ENCODE peak calls at places on chromosome 2, in nine cellular contexts. D is cardiac fibroblast; B is AG04450; G is neural crest cell; V is astrocyte of the spinal cord; C is NCI-H524; A is activated naive CD4-positive, alpha-beta T cell; S is stimulated activated CD4-positive, alpha-beta T cell treated with anti-CD3 and anti-CD28 coated beads, Interleukin-4, amount 100 ng/mL, for 4 hours; X is fibroblast of villous mesenchyme. L is an unnamed sample.

GRCh38 chr2:165794520-165794882 is 454 bp upstream of the GALNT3 start:
- DNase-seq in D (peak; percentile 52), B (no peak), G (no peak), V (peak; percentile 43), C (no peak), A (no peak), S (peak; percentile 40), X (peak; percentile 17), L (no peak)

GRCh38 chr2:25808006-25808383 is 70.3 kb downstream of the ASXL2 start:
- DNase-seq in D (peak; percentile 36), B (no peak), G (no peak), V (peak; percentile 5), C (no peak), A (no peak), S (no peak), X (peak; percentile 19), L (no peak)

GRCh38 chr2:200786826-200787225 is 24.9 kb upstream of the BZW1 start:
- DNase-seq in D (peak; percentile 97), B (peak; percentile 27), G (no peak), V (peak; percentile 89), C (no peak), A (no peak), S (no peak), X (peak; percentile 85), L (no peak)

GRCh38 chr2:239832995-239833727 is 192.0 kb downstream of the NDUFA10 start:
- DNase-seq in D (no peak), B (no peak), G (no peak), V (no peak), C (no peak), A (no peak), S (no peak), X (no peak), L (no peak)

GRCh38 chr2:187819624-187820023 is 265.4 kb upstream of the TFPI start:
- DNase-seq in D (no peak), B (no peak), G (no peak), V (no peak), C (no peak), A (no peak), S (no peak), X (no peak), L (no peak)

GRCh38 chr2:64730551-64731305 is 77.0 kb upstream of the SERTAD2 start:
- DNase-seq in D (peak; percentile 80), B (peak; percentile 50), G (no peak), V (peak; percentile 74), C (no peak), A (peak; percentile 10), S (peak; percentile 25), X (peak; percentile 75), L (peak; percentile 71)

GRCh38 chr2:191657977-191658376 is 20.0 kb upstream of the NABP1 start:
- DNase-seq in D (peak; percentile 81), B (no peak), G (no peak), V (peak; percentile 67), C (no peak), A (no peak), S (no peak), X (peak; percentile 33), L (no peak)

GRCh38 chr2:210667726-210668125 is 111.3 kb downstream of the CPS1 start:
- DNase-seq in D (no peak), B (no peak), G (no peak), V (no peak), C (no peak), A (no peak), S (no peak), X (no peak), L (no peak)

GRCh38 chr2:1675633-1676032 is 68.7 kb downstream of the PXDN start:
- DNase-seq in D (peak; percentile 98), B (peak; percentile 90), G (no peak), V (peak; percentile 46), C (no peak), A (no peak), S (no peak), X (peak; percentile 85), L (peak; percentile 77)

GRCh38 chr2:240571314-240571973 is 3.2 kb downstream of the RNPEPL1 start:
- DNase-seq in D (no peak), B (no peak), G (no peak), V (no peak), C (no peak), A (no peak), S (no peak), X (no peak), L (no peak)

GRCh38 chr2:25035537-25036220 is 6.2 kb upstream of the EFR3B start:
- DNase-seq in D (no peak), B (no peak), G (no peak), V (no peak), C (no peak), A (no peak), S (no peak), X (no peak), L (no peak)

GRCh38 chr2:105990624-105991023 is 203.5 kb downstream of the UXS1 start:
- DNase-seq in D (no peak), B (no peak), G (no peak), V (no peak), C (no peak), A (no peak), S (no peak), X (no peak), L (no peak)

GRCh38 chr2:166550923-166551322 is 56.9 kb upstream of the SCN7A start:
- DNase-seq in D (no peak), B (no peak), G (no peak), V (no peak), C (no peak), A (no peak), S (no peak), X (no peak), L (no peak)

GRCh38 chr2:148106331-148106730 is 85.4 kb downstream of the MBD5 start:
- DNase-seq in D (no peak), B (no peak), G (no peak), V (no peak), C (no peak), A (no peak), S (no peak), X (no peak), L (no peak)

GRCh38 chr2:240435955-240436625 is 627 bp downstream of the GPC1 start:
- DNase-seq in D (peak; percentile 24), B (no peak), G (no peak), V (peak; percentile 25), C (no peak), A (no peak), S (no peak), X (peak; percentile 33), L (no peak)

GRCh38 chr2:22995576-22995975 is 389.4 kb upstream of the KLHL29 start:
- DNase-seq in D (no peak), B (no peak), G (no peak), V (no peak), C (peak; percentile 84), A (no peak), S (no peak), X (no peak), L (no peak)

GRCh38 chr2:58106896-58107295 is 60.3 kb downstream of the VRK2 start:
- DNase-seq in D (peak; percentile 35), B (no peak), G (no peak), V (no peak), C (no peak), A (no peak), S (no peak), X (peak; percentile 10), L (no peak)

GRCh38 chr2:177747384-177747783 is 325.2 kb downstream of the PDE11A start:
- DNase-seq in D (no peak), B (no peak), G (no peak), V (no peak), C (no peak), A (no peak), S (no peak), X (no peak), L (no peak)

GRCh38 chr2:217935245-217935879 is 67.4 kb downstream of the TNS1 start:
- DNase-seq in D (peak; percentile 83), B (no peak), G (no peak), V (peak; percentile 44), C (no peak), A (no peak), S (no peak), X (peak; percentile 76), L (peak; percentile 80)

GRCh38 chr2:104758199-104758620 is 95.7 kb upstream of the POU3F3 start:
- DNase-seq in D (peak; percentile 31), B (no peak), G (peak; percentile 3), V (peak; percentile 85), C (no peak), A (no peak), S (no peak), X (no peak), L (no peak)

GRCh38 chr2:154637426-154637825 is 61.1 kb upstream of the KCNJ3 start:
- DNase-seq in D (no peak), B (no peak), G (no peak), V (no peak), C (no peak), A (no peak), S (no peak), X (no peak), L (no peak)

GRCh38 chr2:200619275-200619674 is 33.5 kb downstream of the AOX1 start:
- DNase-seq in D (no peak), B (no peak), G (no peak), V (no peak), C (no peak), A (no peak), S (no peak), X (no peak), L (no peak)

GRCh38 chr2:18690342-18690741 is 101.0 kb upstream of the NT5C1B start:
- DNase-seq in D (no peak), B (no peak), G (peak; percentile 1), V (no peak), C (no peak), A (no peak), S (no peak), X (no peak), L (no peak)

GRCh38 chr2:39532933-39533332 is 95.8 kb upstream of the MAP4K3 start:
- DNase-seq in D (no peak), B (no peak), G (no peak), V (no peak), C (no peak), A (no peak), S (no peak), X (no peak), L (no peak)